ENCODE peak calls at places on chromosomes 16 and 17, in four cellular contexts. H, P, S and K are unnamed samples.

GRCh38 chr17:290121-290521 is 62.5 kb downstream of the RPH3AL start:
- DNase-seq in H (no peak), P (no peak), S (no peak), K (no peak)

GRCh38 chr17:32335647-32336046 is 6.3 kb downstream of the C17orf75 start:
- DNase-seq in H (no peak), P (no peak), S (no peak), K (no peak)

GRCh38 chr16:72043058-72043457 is 11.2 kb upstream of the HP start:
- DNase-seq in H (no peak), P (no peak), S (no peak), K (no peak)

GRCh38 chr16:10202650-10203049 is 20.4 kb upstream of the GRIN2A start:
- DNase-seq in H (no peak), P (no peak), S (no peak), K (no peak)

GRCh38 chr17:77279448-77280303 is 138.9 kb downstream of the SEC14L1 start:
- DNase-seq in H (no peak), P (peak; percentile 58), S (no peak), K (no peak)

GRCh38 chr16:78375055-78375679 is 275.7 kb downstream of the WWOX start:
- DNase-seq in H (peak; percentile 67), P (no peak), S (no peak), K (no peak)

GRCh38 chr17:10875411-10875810 is 37.5 kb upstream of the PIRT start:
- DNase-seq in H (no peak), P (no peak), S (peak; percentile 18), K (peak; percentile 24)

GRCh38 chr17:78355701-78356100 is 4.2 kb downstream of the SOCS3 start:
- DNase-seq in H (peak; percentile 1), P (no peak), S (no peak), K (no peak)

GRCh38 chr17:49361129-49361901 is 735 bp downstream of the ZNF652 start:
- DNase-seq in H (peak; percentile 46), P (peak; percentile 69), S (peak; percentile 86), K (peak; percentile 87)

GRCh38 chr16:27764869-27765675 is 215.1 kb downstream of the KATNIP start:
- DNase-seq in H (no peak), P (peak; percentile 22), S (no peak), K (no peak)

GRCh38 chr16:3735541-3735940 is 18.2 kb upstream of the TRAP1 start:
- DNase-seq in H (no peak), P (no peak), S (no peak), K (no peak)

GRCh38 chr16:47574091-47575054 is 113.2 kb downstream of the PHKB start:
- DNase-seq in H (no peak), P (no peak), S (peak; percentile 10), K (peak; percentile 57)

GRCh38 chr16:629289-630023 is 1.3 kb upstream of the WFIKKN1 start:
- DNase-seq in H (no peak), P (no peak), S (no peak), K (no peak)

GRCh38 chr16:75306102-75306762 is 54.8 kb upstream of the BCAR1 start:
- DNase-seq in H (no peak), P (peak; percentile 82), S (no peak), K (no peak)

GRCh38 chr16:88315543-88316105 is 67.1 kb upstream of the ZNF469 start:
- DNase-seq in H (no peak), P (no peak), S (no peak), K (no peak)

GRCh38 chr17:63550816-63551639 is 751 bp downstream of the DCAF7 start:
- DNase-seq in H (no peak), P (no peak), S (peak; percentile 41), K (no peak)

GRCh38 chr17:41912925-41913324 is 5.8 kb downstream of the ACLY start:
- DNase-seq in H (no peak), P (no peak), S (no peak), K (no peak)

GRCh38 chr16:71474864-71475263 is 12.8 kb upstream of the ZNF23 start:
- DNase-seq in H (no peak), P (no peak), S (no peak), K (no peak)

GRCh38 chr17:64091116-64091515 is 38.8 kb downstream of the ERN1 start:
- DNase-seq in H (no peak), P (no peak), S (peak; percentile 35), K (peak; percentile 65)

GRCh38 chr17:69227536-69227935 is 1.1 kb downstream of the ABCA10 start:
- DNase-seq in H (no peak), P (no peak), S (peak; percentile 51), K (peak; percentile 11)

GRCh38 chr17:81928497-81929252 is 1.1 kb upstream of the MAFG start:
- DNase-seq in H (no peak), P (no peak), S (peak; percentile 19), K (no peak)

GRCh38 chr17:47889734-47890529 is 6.1 kb upstream of the SP2 start:
- DNase-seq in H (peak; percentile 89), P (peak; percentile 94), S (peak; percentile 83), K (peak; percentile 84)

GRCh38 chr17:76439314-76439928 is 13.5 kb downstream of the UBE2O start:
- DNase-seq in H (no peak), P (no peak), S (peak; percentile 31), K (no peak)

DNA sequence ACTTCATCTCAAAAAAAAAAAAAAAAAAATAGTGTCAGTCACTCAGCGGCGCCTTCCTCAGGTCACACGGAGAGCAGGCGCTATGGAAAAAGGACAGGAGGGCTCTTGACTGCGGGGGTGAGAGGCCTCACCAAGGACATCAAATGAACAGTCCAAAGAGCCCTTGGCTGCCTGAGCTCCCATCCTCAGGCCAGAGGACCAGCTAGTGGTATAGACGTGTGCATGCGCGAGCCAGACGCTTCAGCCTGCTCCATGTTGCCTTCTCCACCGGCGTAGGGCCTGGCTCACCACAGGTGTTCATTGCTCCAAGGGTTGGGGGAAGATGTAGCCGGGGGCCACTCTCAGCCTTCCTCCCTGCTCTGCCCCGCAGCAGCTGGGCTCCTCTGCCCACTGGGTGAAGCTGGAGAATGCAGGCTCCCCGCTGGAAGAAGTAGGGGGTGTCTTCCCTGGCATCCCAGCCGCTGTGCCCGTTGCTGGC is 65.8 kb upstream of the PLCG2 start:
- DNase-seq in H (no peak), P (no peak), S (no peak), K (no peak)
- TF ChIP-seq CTCF in H (no peak), P (no peak), S (peak; percentile 47), K (no peak)

GRCh38 chr17:7042507-7043194 is 1.2 kb downstream of the SLC16A11 start:
- DNase-seq in H (peak; percentile 22), P (peak; percentile 53), S (no peak), K (peak; percentile 2)
- H3K4me3 ChIP-seq in H (peak overlapping the region; percentile 51), P (peak overlapping the region; percentile 54), S (no peak overlapping the region), K (no peak overlapping the region)

DNA sequence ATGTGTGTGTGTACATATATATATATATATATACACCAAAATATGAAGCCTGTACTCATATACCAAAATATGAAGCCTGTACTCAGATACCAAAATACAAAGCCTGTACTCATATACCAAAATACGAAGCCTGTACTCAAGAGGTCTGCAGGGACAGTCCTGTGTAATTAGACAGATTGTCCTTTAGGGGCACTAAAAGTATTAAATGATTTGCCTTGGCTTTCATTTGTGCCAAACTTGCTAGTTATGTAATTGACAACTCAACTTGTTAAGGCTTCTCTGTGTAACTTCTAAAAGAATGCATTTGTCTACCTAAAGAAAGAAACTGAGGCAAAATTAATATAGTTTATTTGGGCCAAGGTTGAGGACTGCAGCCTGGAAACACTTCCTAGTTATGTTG is 30.8 kb upstream of the DHX40 start:
- DNase-seq in H (no peak), P (no peak), S (peak; percentile 34), K (no peak)
- TF ChIP-seq CTCF in H (no peak), P (no peak), S (peak; percentile 56), K (no peak)

GRCh38 chr17:4903051-4903818 is at the start of gene CHRNE:
- DNase-seq in H (no peak), P (no peak), S (peak; percentile 85), K (peak; percentile 67)
- H3K4me3 ChIP-seq in H (peak within 1 kb of the TSS; percentile 53), P (no peak within 1 kb of the TSS), S (no peak within 1 kb of the TSS), K (peak within 1 kb of the TSS; percentile 37)